ENCODE peak calls at places on chromosomes 1 and 21, in nine cellular contexts. X is IMR-90, J is mesenchymal stem cell, I is neural progenitor cell, H is mammary epithelial cell, L is SK-N-SH, N is PC-3, S is GM23338, A is K562. D is an unnamed sample.

GRCh38 chr1:245113649-245114048 is 41.1 kb upstream of the KIF26B start:
- DNase-seq in X (no peak), J (no peak), I (no peak), H (no peak), L (no peak), N (no peak), S (no peak), A (no peak), D (no peak)

GRCh38 chr1:41672173-41672572 is 187.7 kb upstream of the EDN2 start:
- DNase-seq in X (peak; percentile 86), J (peak; percentile 60), I (no peak), H (peak; percentile 91), L (no peak), N (peak; percentile 94), S (no peak), A (no peak), D (peak; percentile 80)

GRCh38 chr1:11316701-11317100 is 43.7 kb downstream of the UBIAD1 start:
- DNase-seq in X (no peak), J (no peak), I (no peak), H (peak; percentile 80), L (no peak), N (no peak), S (no peak), A (no peak), D (no peak)

GRCh38 chr1:43238104-43238503 is 31.7 kb upstream of the TMEM125 start:
- DNase-seq in X (peak; percentile 64), J (peak; percentile 63), I (peak; percentile 88), H (peak; percentile 28), L (peak; percentile 51), N (peak; percentile 74), S (peak; percentile 89), A (peak; percentile 38), D (peak; percentile 82)

GRCh38 chr21:42047821-42048613 is 23.1 kb upstream of the UMODL1 start:
- DNase-seq in X (peak; percentile 99), J (peak; percentile 99), I (no peak), H (peak; percentile 36), L (no peak), N (peak; percentile 58), S (no peak), A (no peak), D (no peak)

GRCh38 chr21:27837933-27838332 is 871.0 kb upstream of the ADAMTS5 start:
- DNase-seq in X (no peak), J (no peak), I (no peak), H (no peak), L (no peak), N (no peak), S (no peak), A (no peak), D (no peak)

GRCh38 chr1:213561870-213562269 is 425.9 kb upstream of the PROX1 start:
- DNase-seq in X (no peak), J (no peak), I (no peak), H (no peak), L (no peak), N (no peak), S (no peak), A (no peak), D (no peak)

GRCh38 chr1:234125283-234125682 is 220.8 kb downstream of the SLC35F3 start:
- DNase-seq in X (peak; percentile 44), J (peak; percentile 12), I (peak; percentile 88), H (peak; percentile 55), L (peak; percentile 24), N (peak; percentile 53), S (peak; percentile 97), A (peak; percentile 45), D (peak; percentile 77)

GRCh38 chr1:12487520-12487919 is 130.5 kb downstream of the DHRS3 start:
- DNase-seq in X (no peak), J (no peak), I (no peak), H (no peak), L (no peak), N (no peak), S (no peak), A (no peak), D (no peak)

GRCh38 chr1:39642796-39643195 is 3.4 kb upstream of the HEYL start:
- DNase-seq in X (peak; percentile 49), J (no peak), I (no peak), H (no peak), L (no peak), N (peak; percentile 39), S (no peak), A (no peak), D (no peak)
- H2AFZ ChIP-seq in X (peak overlapping the region; percentile 68), J (no peak overlapping the region), I (no peak overlapping the region), H (no peak overlapping the region), L (peak overlapping the region; percentile 75), N (no peak overlapping the region), S (no peak overlapping the region), A (no peak overlapping the region), D (no peak overlapping the region)

DNA sequence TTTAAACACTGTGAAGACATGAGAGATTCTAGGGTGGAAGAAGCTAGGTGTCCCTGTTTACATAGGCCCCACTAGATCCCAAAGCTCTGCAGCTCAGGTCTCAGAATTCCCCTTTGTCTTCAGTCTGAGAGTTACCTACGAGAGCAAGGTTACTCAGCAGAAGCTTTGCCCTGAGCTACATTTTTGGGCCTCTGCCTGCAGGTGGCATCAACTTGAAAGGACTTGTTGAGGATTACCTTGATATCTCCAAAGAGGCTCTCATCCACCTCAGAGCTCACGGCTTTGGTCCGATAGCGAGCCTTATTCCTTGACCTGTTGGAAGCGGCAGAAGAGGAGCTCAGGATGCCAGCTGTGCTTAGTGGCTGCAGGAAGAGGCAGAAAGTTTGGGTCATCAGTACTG is 7.0 kb downstream of the CFAP45 start:
- DNase-seq in X (no peak), J (no peak), I (no peak), H (peak; percentile 42), L (no peak), N (peak; percentile 74), S (peak; percentile 44), A (no peak), D (no peak)
- H2AFZ ChIP-seq in X (no peak overlapping the region), J (no peak overlapping the region), I (no peak overlapping the region), H (no peak overlapping the region), L (no peak overlapping the region), N (no peak overlapping the region), S (peak overlapping the region; percentile 52), A (no peak overlapping the region), D (no peak overlapping the region)

DNA sequence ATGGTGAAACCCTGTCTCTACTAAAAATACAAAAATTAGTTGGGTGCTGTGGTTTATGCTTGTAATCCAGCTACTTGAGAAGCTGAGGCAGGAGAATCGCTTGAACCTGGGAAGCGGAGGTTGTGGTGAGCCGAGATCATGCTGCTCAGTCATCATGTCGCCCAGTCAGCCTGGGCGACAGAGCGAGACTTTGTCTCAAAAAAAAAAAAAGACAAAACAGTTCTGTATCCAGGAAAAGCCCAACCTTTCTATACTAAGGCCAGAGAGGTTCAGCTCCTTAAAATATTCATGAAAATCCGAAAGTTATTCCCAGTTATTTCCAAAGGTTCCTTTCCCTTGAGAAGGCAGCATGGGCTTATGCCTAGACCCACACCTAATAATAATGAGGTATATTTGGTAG is 4.2 kb downstream of the MRPL37 start:
- DNase-seq in X (no peak), J (no peak), I (no peak), H (no peak), L (no peak), N (no peak), S (no peak), A (no peak), D (no peak)
- H2AFZ ChIP-seq in X (no peak overlapping the region), J (no peak overlapping the region), I (no peak overlapping the region), H (no peak overlapping the region), L (no peak overlapping the region), N (no peak overlapping the region), S (no peak overlapping the region), A (no peak overlapping the region), D (no peak overlapping the region)

DNA sequence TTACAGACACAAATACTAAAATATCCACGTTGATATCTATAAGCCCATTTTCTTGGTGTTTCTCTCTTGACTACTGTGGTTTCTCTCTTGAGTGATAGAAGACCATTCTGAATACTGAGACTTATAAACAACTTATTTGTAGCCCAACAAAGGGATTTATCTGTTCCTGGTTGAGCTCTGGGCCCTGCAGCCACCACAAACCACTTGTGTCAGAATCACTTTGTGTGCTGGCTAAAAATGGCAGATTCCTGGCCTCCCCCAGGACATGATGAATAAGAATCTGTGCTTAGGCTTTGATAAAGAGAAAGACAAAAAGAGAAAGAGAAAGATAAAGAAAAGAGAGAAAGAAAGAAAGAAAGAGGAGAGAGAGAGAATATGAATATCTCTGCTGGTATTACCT is 18.9 kb upstream of the MCOLN2 start:
- DNase-seq in X (no peak), J (no peak), I (no peak), H (no peak), L (no peak), N (no peak), S (no peak), A (no peak), D (no peak)
- H2AFZ ChIP-seq in X (no peak overlapping the region), J (no peak overlapping the region), I (no peak overlapping the region), H (no peak overlapping the region), L (no peak overlapping the region), N (no peak overlapping the region), S (no peak overlapping the region), A (no peak overlapping the region), D (no peak overlapping the region)

GRCh38 chr1:118981436-118981835 is 6.7 kb downstream of the TBX15 start:
- DNase-seq in X (no peak), J (no peak), I (no peak), H (no peak), L (no peak), N (no peak), S (no peak), A (no peak), D (no peak)
- H2AFZ ChIP-seq in X (no peak overlapping the region), J (no peak overlapping the region), I (no peak overlapping the region), H (no peak overlapping the region), L (no peak overlapping the region), N (no peak overlapping the region), S (no peak overlapping the region), A (no peak overlapping the region), D (no peak overlapping the region)

GRCh38 chr1:32915766-32916455 is 14.7 kb upstream of the TMEM54 start:
- DNase-seq in X (peak; percentile 22), J (no peak), I (no peak), H (no peak), L (no peak), N (no peak), S (no peak), A (no peak), D (no peak)
- H2AFZ ChIP-seq in X (no peak overlapping the region), J (no peak overlapping the region), I (no peak overlapping the region), H (no peak overlapping the region), L (no peak overlapping the region), N (no peak overlapping the region), S (no peak overlapping the region), A (no peak overlapping the region), D (no peak overlapping the region)

DNA sequence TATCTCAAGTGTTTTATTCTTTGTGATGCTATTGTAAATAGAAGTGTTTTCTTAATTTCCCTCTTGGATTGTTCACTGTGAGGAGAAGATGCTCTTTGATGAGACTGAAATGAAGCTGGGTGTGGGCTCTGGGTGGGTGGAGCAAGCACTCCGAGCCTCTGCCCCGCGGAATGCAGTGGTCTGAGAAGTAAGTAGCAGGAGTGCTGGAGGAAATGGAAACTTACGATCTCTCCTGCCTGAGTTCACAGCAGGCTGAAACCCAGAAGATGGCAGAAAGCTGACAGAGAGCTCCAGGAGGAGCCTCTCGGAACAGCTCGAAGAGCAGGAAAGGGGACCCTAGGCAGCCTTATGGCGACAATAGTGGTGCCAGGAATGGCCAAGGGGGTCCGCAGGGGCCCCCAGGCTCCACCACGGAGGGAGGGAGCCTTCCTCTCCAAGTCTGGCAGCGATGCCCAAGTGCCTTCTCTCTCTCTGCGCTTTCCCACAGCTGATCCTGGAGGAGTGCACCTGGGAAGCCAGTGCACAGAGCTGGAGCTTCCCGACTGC is 126.8 kb upstream of the COL6A1 start:
- DNase-seq in X (peak; percentile 17), J (peak; percentile 50), I (peak; percentile 23), H (no peak), L (no peak), N (no peak), S (no peak), A (no peak), D (no peak)
- H2AFZ ChIP-seq in X (peak overlapping the region; percentile 60), J (no peak overlapping the region), I (no peak overlapping the region), H (peak overlapping the region; percentile 57), L (no peak overlapping the region), N (no peak overlapping the region), S (no peak overlapping the region), A (no peak overlapping the region), D (no peak overlapping the region)

D was measured in hepatocyte.